ENCODE peak calls at places on chromosomes 12 and 14, in four cellular contexts. K is body of pancreas, I is left lung, X is glutamatergic neuron. J is an unnamed sample.

GRCh38 chr12:119158004-119158776 is 20.5 kb upstream of the HSPB8 start:
- DNase-seq in K (no peak), I (no peak), X (no peak), J (no peak)

GRCh38 chr12:114853003-114853529 is 169.1 kb upstream of the TBX3 start:
- DNase-seq in K (no peak), I (no peak), X (no peak), J (no peak)

GRCh38 chr12:52364901-52365489 is 2.3 kb downstream of the KRT85 start:
- DNase-seq in K (no peak), I (no peak), X (no peak), J (no peak)

GRCh38 chr12:84814664-84815245 is 97.8 kb downstream of the SLC6A15 start:
- DNase-seq in K (no peak), I (no peak), X (no peak), J (no peak)

GRCh38 chr14:39467889-39468524 is 35.8 kb upstream of the FBXO33 start:
- DNase-seq in K (no peak), I (no peak), X (peak; percentile 26), J (no peak)

GRCh38 chr12:64824500-64825142 is at the start of gene TBC1D30:
- DNase-seq in K (no peak), I (no peak), X (peak; percentile 79), J (no peak)

GRCh38 chr12:14373202-14373601 is 7.7 kb downstream of the ATF7IP start:
- DNase-seq in K (no peak), I (no peak), X (no peak), J (no peak)

GRCh38 chr12:108107293-108107692 is 21.8 kb upstream of the WSCD2 start:
- DNase-seq in K (no peak), I (no peak), X (no peak), J (no peak)

GRCh38 chr12:121036810-121037326 is 2.2 kb downstream of the OASL start:
- DNase-seq in K (no peak), I (no peak), X (no peak), J (no peak)

GRCh38 chr14:49939884-49940510 is 47.1 kb downstream of the ARF6 start:
- DNase-seq in K (no peak), I (no peak), X (no peak), J (no peak)

DNA sequence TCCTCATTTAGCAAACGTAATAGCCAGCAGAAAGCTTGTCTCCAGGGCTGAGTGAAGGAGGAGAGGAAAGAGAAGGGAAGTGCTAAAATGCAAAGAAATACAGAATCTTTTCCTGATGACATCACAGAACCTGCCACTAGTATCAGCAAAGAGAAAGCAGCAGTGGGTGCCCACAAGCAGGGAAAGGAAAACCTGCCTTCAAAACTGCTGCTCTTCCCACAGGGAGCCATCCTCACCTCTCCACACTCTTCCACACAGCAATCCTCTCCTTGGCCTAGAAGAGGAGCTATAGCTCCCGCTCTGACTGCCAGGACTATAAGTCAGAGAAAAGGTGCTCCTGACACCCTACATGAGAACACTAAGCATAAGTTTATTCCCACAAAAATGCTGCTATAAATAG is 11.3 kb downstream of the MED13L start:
- DNase-seq in K (no peak), I (no peak), X (no peak), J (no peak)
- TF ChIP-seq CTCF in K (no peak), I (no peak), X (no peak), J (no peak)

GRCh38 chr12:92077530-92077929 is 68.1 kb downstream of the BTG1 start:
- DNase-seq in K (no peak), I (no peak), X (no peak), J (no peak)

GRCh38 chr12:92076106-92076505 is 69.5 kb downstream of the BTG1 start:
- DNase-seq in K (no peak), I (no peak), X (no peak), J (no peak)

GRCh38 chr12:92073123-92073522 is 72.5 kb downstream of the BTG1 start:
- DNase-seq in K (no peak), I (no peak), X (no peak), J (no peak)

GRCh38 chr12:92075425-92075891 is 70.2 kb downstream of the BTG1 start:
- DNase-seq in K (no peak), I (no peak), X (no peak), J (no peak)

GRCh38 chr12:92074889-92075288 is 70.8 kb downstream of the BTG1 start:
- DNase-seq in K (no peak), I (no peak), X (no peak), J (no peak)
- TF ChIP-seq CTCF in K (no peak), I (no peak), X (no peak), J (no peak)

GRCh38 chr14:67883717-67884116 is 64.1 kb downstream of the RAD51B start:
- DNase-seq in K (no peak), I (no peak), X (no peak), J (no peak)
- TF ChIP-seq CTCF in K (peak; percentile 42), I (no peak), X (no peak), J (peak; percentile 40)

GRCh38 chr14:26206640-26207039 is 391.2 kb downstream of the NOVA1 start:
- DNase-seq in K (no peak), I (no peak), X (no peak), J (no peak)
- TF ChIP-seq CTCF in K (no peak), I (no peak), X (no peak), J (no peak)

DNA sequence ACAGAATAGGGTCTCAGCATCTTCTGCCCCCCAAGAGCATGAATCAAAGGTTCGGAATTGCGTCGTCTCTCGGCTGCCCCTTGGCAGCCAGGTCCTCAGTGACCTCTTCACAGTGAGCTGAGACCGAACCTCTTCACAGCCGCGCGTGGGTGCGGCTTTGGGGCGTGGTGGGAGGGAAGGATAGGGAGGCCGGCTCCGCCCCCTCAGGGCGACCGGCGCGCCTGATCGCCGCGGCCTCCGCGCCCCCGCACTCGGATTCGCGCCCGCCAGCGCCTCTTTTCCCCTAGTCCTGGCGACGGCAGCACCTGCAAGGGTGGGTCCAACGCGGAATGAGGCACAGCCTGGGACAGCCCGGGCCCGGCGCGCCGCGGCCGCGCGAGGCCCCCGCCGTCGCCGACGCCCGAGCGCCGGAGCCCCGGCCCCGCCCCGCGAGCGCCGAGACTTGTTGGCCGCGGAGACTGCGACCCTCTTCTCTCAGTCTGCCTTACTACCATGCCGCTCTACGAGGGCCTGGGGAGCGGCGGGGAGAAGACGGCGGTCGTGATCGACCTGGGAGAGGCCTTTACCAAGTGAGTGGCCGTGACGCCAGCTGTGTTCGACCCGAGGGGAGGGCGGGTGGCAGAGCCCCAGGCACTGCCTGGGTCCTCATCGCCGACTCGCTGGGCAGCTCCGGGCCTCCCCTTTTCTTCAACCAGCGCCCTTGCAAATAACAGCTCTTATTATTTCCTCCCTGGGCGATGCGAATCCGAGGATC is at the start of gene ACTR10:
- DNase-seq in K (peak; percentile 89), I (peak; percentile 91), X (peak; percentile 86), J (peak; percentile 63)
- TF ChIP-seq CTCF in K (no peak), I (no peak), X (no peak), J (no peak)